ENCODE peak calls at places on chromosome 17, in five cellular contexts. Q is MG63, D is AG08395, C is COLO829, S is fibroblast of lung. W is an unnamed sample.

GRCh38 chr17:40622509-40622928 is 25.1 kb downstream of the SMARCE1 start:
- DNase-seq in S (no peak), D (no peak), Q (no peak), C (no peak), W (no peak)

GRCh38 chr17:57604771-57605733 is 140.0 kb downstream of the CCDC182 start:
- DNase-seq in D (peak; percentile 49), Q (peak; percentile 43), S (peak; percentile 55), C (no peak), W (no peak)

GRCh38 chr17:44623070-44623725 is 33.1 kb upstream of the MEIOC start:
- DNase-seq in Q (no peak), S (peak; percentile 67), C (no peak), D (no peak), W (peak; percentile 29)

GRCh38 chr17:4753392-4753791 is 13.7 kb upstream of the CXCL16 start:
- DNase-seq in S (no peak), D (no peak), C (no peak), Q (no peak), W (no peak)

GRCh38 chr17:50631908-50632571 is 2.6 kb upstream of the ABCC3 start:
- DNase-seq in Q (no peak), S (no peak), C (no peak), D (no peak), W (no peak)

GRCh38 chr17:30296499-30297038 is 4.8 kb upstream of the BLMH start:
- DNase-seq in D (no peak), S (no peak), Q (peak; percentile 28), C (no peak), W (peak; percentile 11)

GRCh38 chr17:78958556-78959191 is 21.0 kb downstream of the LGALS3BP start:
- DNase-seq in S (peak; percentile 59), Q (peak; percentile 38), D (no peak), C (no peak), W (no peak)

GRCh38 chr17:83032781-83033180 is 46.6 kb upstream of the METRNL start:
- DNase-seq in D (no peak), Q (no peak), C (no peak), S (no peak), W (no peak)

GRCh38 chr17:77874303-77875050 is 84.0 kb upstream of the TNRC6C start:
- DNase-seq in D (no peak), Q (no peak), C (no peak), S (no peak), W (no peak)

GRCh38 chr17:32440722-32441121 is 3.6 kb upstream of the PSMD11 start:
- DNase-seq in Q (no peak), D (no peak), C (no peak), S (no peak), W (no peak)

GRCh38 chr17:59028328-59028727 is 78.4 kb downstream of the TRIM37 start:
- DNase-seq in Q (no peak), C (no peak), D (no peak), S (no peak), W (no peak)

GRCh38 chr17:144936-145670 is 7.7 kb downstream of the SCGB1C2 start:
- DNase-seq in Q (no peak), C (no peak), S (no peak), D (no peak), W (no peak)

GRCh38 chr17:60315650-60316049 is 76.3 kb downstream of the USP32 start:
- DNase-seq in Q (no peak), S (no peak), C (no peak), D (no peak), W (peak; percentile 52)

GRCh38 chr17:77890771-77891170 is 67.7 kb upstream of the TNRC6C start:
- DNase-seq in C (no peak), S (no peak), Q (no peak), D (no peak), W (no peak)

GRCh38 chr17:82548681-82549303 is 29.3 kb downstream of the FOXK2 start:
- DNase-seq in D (no peak), S (peak; percentile 23), C (no peak), Q (no peak), W (no peak)

GRCh38 chr17:63405741-63406261 is 40.3 kb downstream of the CYB561 start:
- DNase-seq in C (peak; percentile 84), S (peak; percentile 85), D (peak; percentile 65), Q (no peak), W (peak; percentile 77)

GRCh38 chr17:77499699-77500435 is 359.1 kb downstream of the SEC14L1 start:
- DNase-seq in Q (no peak), S (no peak), D (no peak), C (no peak), W (no peak)

GRCh38 chr17:75694536-75694935 is 26.7 kb upstream of the ITGB4 start:
- DNase-seq in Q (no peak), C (no peak), D (no peak), S (no peak), W (no peak)

GRCh38 chr17:11981862-11982261 is 15.4 kb downstream of the ZNF18 start:
- DNase-seq in S (no peak), Q (no peak), D (no peak), C (no peak), W (no peak)

GRCh38 chr17:51365090-51365489 is 104.7 kb downstream of the UTP18 start:
- DNase-seq in S (no peak), Q (no peak), C (no peak), D (no peak), W (no peak)

GRCh38 chr17:74356640-74357465 is 4.8 kb downstream of the BTBD17 start:
- DNase-seq in C (no peak), D (no peak), S (no peak), Q (no peak), W (no peak)

GRCh38 chr17:80992077-80992947 is 671 bp downstream of the CHMP6 start:
- DNase-seq in C (no peak), S (no peak), D (peak; percentile 43), Q (no peak), W (no peak)

GRCh38 chr17:66713533-66714042 is 121.3 kb upstream of the CACNG5 start:
- DNase-seq in D (no peak), S (no peak), C (no peak), Q (no peak), W (no peak)

GRCh38 chr17:10558049-10558448 is 8.6 kb upstream of the MYH2 start:
- DNase-seq in S (no peak), C (no peak), D (no peak), Q (no peak), W (no peak)

GRCh38 chr17:66650490-66650877 is 184.4 kb upstream of the CACNG5 start:
- DNase-seq in Q (no peak), S (no peak), C (no peak), D (no peak), W (no peak)